ENCODE peak calls at places on chromosomes 13 and 19, in ten cellular contexts. Y, M, U, O, J, D, E, T, W and H are unnamed samples.
A peak's percentile ranks its signal among the peaks of the same experiment; 100 is the strongest.

GRCh38 chr13:93227280-93227905 is 786 bp downstream of the GPC6 start:
- DNase-seq in Y (peak; percentile 59), M (no peak), U (no peak), O (no peak), J (peak; percentile 79), D (no peak), E (peak; percentile 47), T (peak; percentile 11), W (peak; percentile 33), H (no peak)

GRCh38 chr19:3276341-3276799 is 51.9 kb downstream of the CELF5 start:
- DNase-seq in Y (peak; percentile 68), M (peak; percentile 56), U (no peak), O (no peak), J (peak; percentile 99), D (peak; percentile 42), E (no peak), T (peak; percentile 72), W (no peak), H (no peak)

GRCh38 chr19:33395561-33396550 is 22.3 kb downstream of the CEBPG start:
- DNase-seq in Y (peak; percentile 75), M (no peak), U (no peak), O (no peak), J (no peak), D (no peak), E (peak; percentile 34), T (no peak), W (no peak), H (no peak)

GRCh38 chr19:15252398-15253018 is 20.3 kb upstream of the EPHX3 start:
- DNase-seq in Y (no peak), M (no peak), U (no peak), O (no peak), J (peak; percentile 75), D (no peak), E (peak; percentile 23), T (no peak), W (peak; percentile 33), H (peak; percentile 12)

GRCh38 chr19:13502231-13502630 is 4.0 kb downstream of the CACNA1A start:
- DNase-seq in Y (no peak), M (no peak), U (no peak), O (no peak), J (no peak), D (no peak), E (no peak), T (no peak), W (no peak), H (no peak)

GRCh38 chr19:47122359-47123335 is 8.0 kb upstream of the SAE1 start:
- DNase-seq in Y (no peak), M (no peak), U (no peak), O (no peak), J (no peak), D (no peak), E (peak; percentile 83), T (no peak), W (peak; percentile 65), H (no peak)

GRCh38 chr13:105643966-105644365 is 891.5 kb downstream of the EFNB2 start:
- DNase-seq in Y (no peak), M (no peak), U (no peak), O (no peak), J (no peak), D (no peak), E (no peak), T (no peak), W (no peak), H (no peak)

GRCh38 chr19:49758292-49758691 is 4.8 kb downstream of the TSKS start:
- DNase-seq in Y (no peak), M (no peak), U (no peak), O (peak; percentile 26), J (peak; percentile 57), D (no peak), E (peak; percentile 67), T (no peak), W (peak; percentile 62), H (no peak)

GRCh38 chr13:25352230-25352629 is 19.5 kb upstream of the ATP8A2 start:
- DNase-seq in Y (no peak), M (no peak), U (no peak), O (no peak), J (no peak), D (no peak), E (no peak), T (no peak), W (no peak), H (no peak)

GRCh38 chr13:29918845-29919244 is 68.4 kb upstream of the UBL3 start:
- DNase-seq in Y (no peak), M (no peak), U (no peak), O (no peak), J (no peak), D (no peak), E (peak; percentile 92), T (no peak), W (peak; percentile 83), H (no peak)

GRCh38 chr19:47490031-47490430 is 6.0 kb upstream of the KPTN start:
- DNase-seq in Y (no peak), M (no peak), U (no peak), O (no peak), J (no peak), D (no peak), E (no peak), T (no peak), W (no peak), H (no peak)

GRCh38 chr13:74464656-74465055 is 330.5 kb upstream of the KLF12 start:
- DNase-seq in Y (no peak), M (no peak), U (peak; percentile 25), O (no peak), J (no peak), D (no peak), E (no peak), T (no peak), W (no peak), H (no peak)

GRCh38 chr19:50252111-50252886 is 48.9 kb downstream of the MYH14 start:
- DNase-seq in Y (no peak), M (peak; percentile 61), U (no peak), O (no peak), J (peak; percentile 90), D (peak; percentile 30), E (no peak), T (peak; percentile 26), W (peak; percentile 16), H (peak; percentile 10)

GRCh38 chr19:49113762-49114629 is at the start of gene LIN7B:
- DNase-seq in Y (no peak), M (peak; percentile 81), U (peak; percentile 65), O (no peak), J (peak; percentile 88), D (peak; percentile 54), E (peak; percentile 14), T (peak; percentile 74), W (peak; percentile 17), H (peak; percentile 49)

GRCh38 chr13:47499358-47500150 is 501.5 kb downstream of the SUCLA2 start:
- DNase-seq in Y (no peak), M (no peak), U (no peak), O (peak; percentile 63), J (no peak), D (no peak), E (peak; percentile 85), T (no peak), W (peak; percentile 56), H (no peak)

GRCh38 chr19:43723588-43723987 is 7.7 kb downstream of the IRGC start:
- DNase-seq in Y (no peak), M (no peak), U (no peak), O (no peak), J (no peak), D (no peak), E (no peak), T (no peak), W (no peak), H (no peak)
- TF ChIP-seq CTCF in Y (no peak), M (no peak), U (no peak), O (peak; percentile 20), J (peak; percentile 68), D (no peak), E (no peak), T (peak; percentile 31), W (peak; percentile 56), H (no peak)

DNA sequence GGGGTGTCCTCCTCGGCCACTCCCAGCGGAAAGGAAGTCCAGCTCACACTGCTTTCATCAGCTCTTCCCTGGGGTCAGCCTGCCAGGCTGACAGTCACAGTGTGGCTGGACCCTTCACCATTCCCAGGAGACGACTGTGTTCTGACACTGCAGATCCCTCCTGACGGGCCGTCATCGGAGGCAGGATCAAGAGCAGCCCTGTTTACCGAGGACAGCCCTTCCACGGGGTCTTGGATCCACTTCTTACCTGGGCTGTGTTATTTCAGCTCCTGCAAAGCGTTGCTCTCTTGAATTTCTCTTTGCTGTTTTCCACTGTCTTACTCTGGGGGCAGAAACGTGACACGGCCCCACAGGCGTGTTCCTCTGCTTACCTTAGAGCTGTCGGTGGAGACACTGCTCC is 149.9 kb upstream of the SOX1 start:
- DNase-seq in Y (no peak), M (peak; percentile 25), U (no peak), O (no peak), J (peak; percentile 35), D (no peak), E (no peak), T (no peak), W (no peak), H (no peak)
- H3K27me3 ChIP-seq in Y (peaks cover 25% of the 10 kb centered on the region), M (no peaks in the 10 kb centered on the region), U (no peaks in the 10 kb centered on the region), O (no peaks in the 10 kb centered on the region), J (no peaks in the 10 kb centered on the region), D (no peaks in the 10 kb centered on the region), E (no peaks in the 10 kb centered on the region), T (no peaks in the 10 kb centered on the region), W (no peaks in the 10 kb centered on the region), H (peaks cover 7% of the 10 kb centered on the region)

DNA sequence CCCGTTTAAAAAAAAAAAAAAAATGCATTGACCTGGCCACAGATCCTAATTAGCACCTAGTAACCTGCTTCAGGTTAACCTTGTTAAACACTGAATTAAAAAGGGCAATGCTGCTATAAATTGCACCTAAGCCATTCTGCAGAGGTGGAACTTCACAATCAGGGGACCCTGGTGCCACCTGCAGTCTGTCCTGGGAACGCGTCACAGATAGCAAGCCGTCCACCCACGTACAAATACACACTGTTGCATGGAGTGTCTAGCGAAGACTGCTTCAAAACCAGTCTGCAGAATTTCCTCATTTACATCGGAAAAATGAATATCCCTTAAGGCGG is 169.3 kb downstream of the COL4A1 start:
- DNase-seq in Y (no peak), M (no peak), U (peak; percentile 71), O (no peak), J (no peak), D (no peak), E (peak; percentile 37), T (peak; percentile 40), W (peak; percentile 56), H (no peak)
- TF ChIP-seq CTCF in Y (no peak), M (no peak), U (peak; percentile 14), O (peak; percentile 23), J (peak; percentile 62), D (no peak), E (peak; percentile 10), T (peak; percentile 13), W (peak; percentile 23), H (peak; percentile 12)

DNA sequence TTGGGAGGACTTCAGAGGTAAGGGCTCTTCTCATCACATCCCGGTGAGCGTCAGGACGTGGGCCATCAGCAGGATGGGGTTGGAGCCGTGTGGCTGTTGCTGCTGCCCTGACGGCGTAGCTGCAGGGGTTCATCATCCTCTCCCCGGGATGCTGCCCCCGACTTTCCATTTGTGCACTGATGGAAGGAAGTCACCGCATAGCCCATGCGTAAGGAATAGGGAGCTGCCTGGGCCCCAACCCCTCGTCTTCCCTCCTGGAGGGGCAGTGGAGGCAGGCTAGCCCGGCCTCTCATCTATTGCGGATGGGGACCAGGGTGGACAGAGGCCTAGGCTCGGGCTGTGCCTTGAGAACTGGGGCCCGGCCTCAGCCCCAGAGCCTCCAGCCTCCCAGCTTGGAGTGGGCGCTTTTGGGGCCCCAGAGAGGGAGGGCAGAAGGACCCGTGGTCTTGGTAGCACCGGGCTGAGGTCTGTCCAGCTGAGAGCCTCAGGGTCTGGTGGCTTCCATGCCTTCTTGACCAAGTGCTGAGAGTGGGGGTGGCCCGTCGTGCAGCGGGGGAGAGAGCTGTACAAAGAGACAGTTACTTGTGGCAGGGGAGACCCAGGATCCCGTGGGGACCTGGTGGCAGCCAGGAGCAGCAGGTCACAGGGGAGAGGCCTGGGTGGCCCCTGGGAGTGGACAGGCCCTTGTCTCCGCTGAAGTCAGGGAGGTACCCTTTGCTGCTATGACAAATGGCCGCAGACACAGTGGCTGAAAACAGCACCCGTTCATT is 44.0 kb downstream of the KDM4B start:
- DNase-seq in Y (no peak), M (no peak), U (no peak), O (no peak), J (no peak), D (no peak), E (no peak), T (no peak), W (no peak), H (no peak)
- H3K27me3 ChIP-seq in Y (no peaks in the 10 kb centered on the region), M (no peaks in the 10 kb centered on the region), U (no peaks in the 10 kb centered on the region), O (no peaks in the 10 kb centered on the region), J (no peaks in the 10 kb centered on the region), D (no peaks in the 10 kb centered on the region), E (no peaks in the 10 kb centered on the region), T (no peaks in the 10 kb centered on the region), W (no peaks in the 10 kb centered on the region), H (no peaks in the 10 kb centered on the region)